ENCODE peak calls at places on chromosome 21, in five cellular contexts. O, P, Q, N and E are unnamed samples.

GRCh38 chr21:45612096-45613019 is 31.2 kb upstream of the PCBP3 start:
- DNase-seq in O (no peak), N (no peak), P (no peak), Q (no peak), E (no peak)

GRCh38 chr21:15138475-15138874 is 73.7 kb upstream of the NRIP1 start:
- DNase-seq in N (no peak), Q (no peak), P (no peak), O (no peak), E (no peak)

GRCh38 chr21:42768324-42769121 is 110.8 kb downstream of the WDR4 start:
- DNase-seq in N (no peak), O (no peak), Q (no peak), P (no peak), E (no peak)

GRCh38 chr21:36263797-36264196 is 56.2 kb upstream of the MORC3 start:
- DNase-seq in N (peak; percentile 61), P (no peak), Q (no peak), O (no peak), E (no peak)

GRCh38 chr21:39258207-39258606 is 55.2 kb downstream of the BRWD1 start:
- DNase-seq in O (peak; percentile 17), Q (no peak), P (no peak), N (no peak), E (no peak)

GRCh38 chr21:37631319-37632117 is 264.9 kb downstream of the DYRK1A start:
- DNase-seq in P (peak; percentile 19), N (no peak), Q (no peak), O (no peak), E (no peak)

GRCh38 chr21:34846601-34847112 is 177.9 kb downstream of the CLIC6 start:
- DNase-seq in N (no peak), P (no peak), Q (no peak), O (no peak), E (no peak)

GRCh38 chr21:37536616-37537278 is 170.2 kb downstream of the DYRK1A start:
- DNase-seq in N (no peak), P (no peak), Q (no peak), O (no peak), E (no peak)

GRCh38 chr21:34355570-34355969 is 8.2 kb upstream of the KCNE2 start:
- DNase-seq in Q (no peak), P (no peak), O (no peak), N (no peak), E (no peak)

GRCh38 chr21:41957991-41958766 is 4.4 kb upstream of the C2CD2 start:
- DNase-seq in P (no peak), N (no peak), Q (no peak), O (no peak), E (peak; percentile 78)

GRCh38 chr21:28133116-28133515 is 859.6 kb downstream of the LTN1 start:
- DNase-seq in O (no peak), P (no peak), N (no peak), Q (no peak), E (no peak)

GRCh38 chr21:17775431-17776126 is 43.6 kb downstream of the C21orf91 start:
- DNase-seq in O (no peak), Q (no peak), P (no peak), N (no peak), E (no peak)

GRCh38 chr21:42324896-42325295 is 9.7 kb upstream of the TFF3 start:
- DNase-seq in N (no peak), P (no peak), Q (no peak), O (no peak), E (no peak)

GRCh38 chr21:36848875-36849274 is 117.6 kb downstream of the HLCS start:
- DNase-seq in P (no peak), O (no peak), Q (no peak), N (no peak), E (no peak)

GRCh38 chr21:43917515-43918384 is 52.7 kb downstream of the AGPAT3 start:
- DNase-seq in Q (no peak), O (no peak), P (no peak), N (no peak), E (no peak)

GRCh38 chr21:43985690-43986251 is 26.3 kb upstream of the TRAPPC10 start:
- DNase-seq in Q (no peak), O (no peak), N (no peak), P (no peak), E (no peak)

GRCh38 chr21:26587621-26588260 is 14.7 kb upstream of the CYYR1 start:
- DNase-seq in P (peak; percentile 25), Q (peak; percentile 28), N (peak; percentile 5), O (no peak), E (peak; percentile 73)

GRCh38 chr21:26366781-26367180 is 196.2 kb upstream of the APP start:
- DNase-seq in O (no peak), N (no peak), Q (peak; percentile 21), P (no peak), E (peak; percentile 30)

GRCh38 chr21:45078877-45079281 is 4.5 kb downstream of the ADARB1 start:
- DNase-seq in O (no peak), Q (peak; percentile 22), N (peak; percentile 93), P (no peak), E (peak; percentile 45)

GRCh38 chr21:40717008-40717407 is 129.9 kb downstream of the DSCAM start:
- DNase-seq in N (no peak), P (no peak), Q (no peak), O (no peak), E (no peak)

GRCh38 chr21:41765393-41765950 is 1.4 kb downstream of the RIPK4 start:
- DNase-seq in O (no peak), Q (no peak), N (no peak), P (no peak), E (no peak)